ENCODE peak calls at places on chromosomes 16 and 17, in four cellular contexts. P is K562, L is HepG2, Q is SK-N-SH. T is an unnamed sample.

GRCh38 chr17:3911271-3912053 is 4.8 kb downstream of the P2RX1 start:
- DNase-seq in Q (no peak), P (no peak), L (no peak), T (no peak)

GRCh38 chr17:72390675-72391501 is 270.1 kb downstream of the SOX9 start:
- DNase-seq in Q (no peak), L (no peak), P (no peak), T (no peak)

GRCh38 chr17:416293-417206 is 63.9 kb upstream of the RPH3AL start:
- DNase-seq in Q (no peak), P (no peak), L (no peak), T (no peak)

GRCh38 chr17:64449545-64449944 is 630 bp downstream of the MILR1 start:
- DNase-seq in Q (no peak), L (no peak), P (no peak), T (no peak)

GRCh38 chr17:77581480-77581879 is 377.0 kb upstream of the TNRC6C start:
- DNase-seq in Q (no peak), L (no peak), P (no peak), T (no peak)

GRCh38 chr17:8069587-8069860 is 18.0 kb downstream of the ALOX12B start:
- DNase-seq in L (no peak), P (no peak), Q (no peak), T (no peak)

GRCh38 chr17:19354123-19354522 is 8.4 kb downstream of the B9D1 start:
- DNase-seq in Q (no peak), P (no peak), L (no peak), T (no peak)

GRCh38 chr16:69204106-69204655 is 17.2 kb downstream of the SNTB2 start:
- DNase-seq in L (no peak), Q (no peak), P (no peak), T (no peak)

GRCh38 chr16:2776500-2777139 is 460 bp downstream of the ELOB start:
- DNase-seq in P (peak), Q (no peak), L (no peak), T (peak)

GRCh38 chr17:58324409-58325288 is 3.9 kb downstream of the TSPOAP1 start:
- DNase-seq in Q (peak), L (no peak), P (no peak), T (peak)

GRCh38 chr16:70410736-70411135 is 28.2 kb downstream of the ST3GAL2 start:
- DNase-seq in L (no peak), Q (no peak), P (no peak), T (no peak)

GRCh38 chr17:8226536-8227237 is 16.3 kb upstream of the AURKB start:
- DNase-seq in L (no peak), Q (peak), P (peak), T (peak)

GRCh38 chr16:35208001-35208935 is 1748.9 kb downstream of the TP53TG3F start:
- DNase-seq in Q (peak), P (no peak), L (no peak), T (no peak)

GRCh38 chr17:63378411-63379076 is 67.6 kb downstream of the CYB561 start:
- DNase-seq in P (no peak), L (no peak), Q (peak), T (no peak)

GRCh38 chr17:75487351-75488070 is 27.8 kb downstream of the CASKIN2 start:
- DNase-seq in Q (no peak), L (no peak), P (peak), T (no peak)

GRCh38 chr16:23949630-23950290 is 114.0 kb downstream of the PRKCB start:
- DNase-seq in L (no peak), Q (no peak), P (no peak), T (no peak)

GRCh38 chr16:57185945-57186629 is at the start of the genes PSME3IP1 and RSPRY1:
- DNase-seq in L (peak), Q (peak), P (peak), T (peak)

GRCh38 chr16:17368511-17368910 is 102.2 kb downstream of the XYLT1 start:
- DNase-seq in P (no peak), L (no peak), Q (no peak), T (no peak)

GRCh38 chr17:77572851-77573250 is 385.7 kb upstream of the TNRC6C start:
- DNase-seq in Q (no peak), P (no peak), L (no peak), T (no peak)

GRCh38 chr16:88681709-88682451 is 4.4 kb downstream of the SNAI3 start:
- DNase-seq in Q (peak), P (no peak), L (no peak), T (no peak)
- TF ChIP-seq FOXJ3 in Q (no peak), P (no peak), L (no peak), T (no peak)

GRCh38 chr17:9839433-9839832 is 13.7 kb downstream of the GLP2R start:
- DNase-seq in P (no peak), Q (no peak), L (no peak), T (peak)

GRCh38 chr17:9844153-9844552 is 18.4 kb downstream of the GLP2R start:
- DNase-seq in L (no peak), P (no peak), Q (no peak), T (no peak)

GRCh38 chr17:9845306-9845705 is 19.6 kb downstream of the GLP2R start:
- DNase-seq in Q (no peak), P (no peak), L (no peak), T (no peak)

GRCh38 chr17:9842057-9842758 is 16.5 kb downstream of the GLP2R start:
- DNase-seq in L (peak), Q (no peak), P (no peak), T (no peak)

DNA sequence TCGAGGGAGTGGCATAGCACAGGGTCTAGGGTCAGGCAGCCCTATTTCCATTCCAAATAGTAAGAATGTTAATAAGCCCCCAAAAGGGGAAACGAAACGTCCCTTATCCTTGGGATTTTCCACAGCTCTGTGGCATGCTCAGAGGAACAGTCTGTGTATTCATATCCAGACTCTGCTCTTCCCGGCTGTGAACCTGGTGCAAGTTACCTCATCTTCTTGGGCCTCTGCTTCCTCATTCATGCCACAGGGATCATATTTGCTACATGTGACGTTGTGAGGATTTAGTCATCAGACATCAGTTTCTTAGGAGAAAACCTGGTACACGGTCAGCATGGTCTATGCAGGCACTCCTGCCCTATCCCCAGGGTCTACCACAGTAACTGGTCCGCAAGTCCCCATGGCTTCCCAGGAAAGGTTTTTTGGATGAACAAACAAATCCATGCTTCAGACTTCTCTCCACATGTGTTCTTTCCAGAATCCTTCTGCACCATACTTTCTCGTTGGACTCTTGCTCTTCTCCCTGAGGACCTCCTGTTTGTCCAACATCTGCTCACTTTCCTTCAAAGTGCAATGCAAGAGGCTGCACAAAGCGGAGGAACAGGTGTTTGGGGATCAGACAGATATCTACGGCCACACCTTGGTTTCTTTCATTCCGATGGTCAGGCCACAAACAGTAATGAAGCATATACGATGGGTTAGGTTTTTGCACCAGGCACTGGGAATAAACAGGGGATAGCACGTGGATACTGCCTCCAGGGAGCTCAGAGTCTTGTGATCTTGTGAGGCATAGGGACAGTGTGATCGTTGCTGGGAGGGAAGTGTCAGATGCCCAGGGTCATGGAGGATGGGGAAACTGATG is 17.7 kb downstream of the GLP2R start:
- DNase-seq in P (no peak), L (no peak), Q (no peak), T (no peak)
- TF ChIP-seq FOXJ3 in P (no peak), L (no peak), Q (no peak), T (no peak)

GRCh38 chr16:67865318-67865717 is 7.5 kb upstream of the EDC4 start:
- DNase-seq in P (peak), Q (peak), L (peak), T (peak)
- TF ChIP-seq FOXJ3 in P (no peak), Q (no peak), L (no peak), T (no peak)

DNA sequence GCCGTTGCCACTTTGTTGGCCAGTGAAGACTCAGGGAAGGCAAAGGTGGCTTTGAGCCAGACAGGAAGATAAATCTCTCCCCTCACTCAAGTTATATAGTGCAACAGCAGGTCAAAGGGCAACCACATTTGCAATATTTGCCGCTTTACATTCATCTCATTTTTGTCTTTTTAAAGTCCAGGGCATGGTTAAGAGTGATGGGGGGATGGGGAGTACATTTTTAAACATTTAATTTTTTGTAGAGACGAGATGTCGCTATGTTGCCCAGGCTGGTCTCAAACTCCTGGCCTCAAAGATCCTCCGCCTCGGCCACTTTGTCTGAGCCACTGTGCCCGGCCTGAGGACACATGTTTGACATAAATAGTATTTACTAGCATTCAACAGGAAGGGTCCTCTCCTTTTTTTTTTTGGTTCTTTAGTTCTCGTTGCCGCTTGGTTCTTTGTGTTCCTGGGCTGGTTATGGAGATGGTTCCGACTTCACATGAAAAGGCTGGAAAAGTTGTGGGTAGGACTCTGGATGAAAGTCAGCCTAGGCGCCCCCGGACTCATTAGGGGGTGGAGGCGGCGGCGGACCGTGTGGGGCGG is 95.7 kb downstream of the RAB11FIP4 start:
- DNase-seq in P (no peak), L (peak), Q (no peak), T (no peak)
- TF ChIP-seq FOXJ3 in P (no peak), L (no peak), Q (no peak), T (no peak)

DNA sequence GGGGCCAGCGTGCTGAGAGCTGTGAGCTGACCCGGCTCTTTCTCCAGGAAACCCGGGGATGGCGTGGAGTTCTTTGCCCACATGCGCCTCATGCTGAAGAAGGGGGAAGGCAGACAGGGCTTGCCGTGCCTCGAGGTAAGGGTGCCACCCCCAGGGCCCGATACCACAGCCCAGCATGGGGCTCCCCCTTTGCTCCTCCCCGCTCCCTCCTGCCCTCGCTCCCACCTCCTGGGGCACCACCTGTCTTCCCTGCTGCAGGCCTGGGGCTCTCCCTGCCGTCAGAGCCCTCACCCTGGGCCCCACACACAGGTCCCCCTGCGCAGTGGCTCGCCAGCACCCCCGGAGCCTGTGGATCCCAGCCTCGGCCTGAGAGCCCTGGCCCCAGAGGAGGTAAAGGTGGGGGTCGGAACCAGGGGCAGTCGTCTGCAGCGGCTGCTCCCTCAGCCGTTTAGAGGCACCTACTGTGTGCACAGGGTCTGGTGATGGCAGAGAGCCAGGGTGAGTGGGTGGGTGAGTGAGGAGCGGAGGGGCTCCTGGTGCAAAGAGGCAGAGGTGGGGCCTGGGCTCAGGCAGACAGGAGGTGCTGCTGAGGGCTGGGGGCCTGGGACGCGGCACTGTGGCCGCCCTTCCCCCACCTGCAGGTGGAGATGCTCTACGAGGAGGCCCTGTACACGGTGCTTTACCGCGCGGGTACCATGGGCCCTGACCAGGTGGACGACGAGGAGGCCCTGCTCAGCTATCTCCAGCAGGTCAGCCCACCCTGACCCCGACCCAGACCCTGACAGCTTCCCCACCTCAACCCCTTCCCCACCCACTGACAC is 5.6 kb downstream of the BAIAP3 start:
- DNase-seq in P (no peak), Q (no peak), L (no peak), T (no peak)
- TF ChIP-seq FOXJ3 in P (no peak), Q (no peak), L (no peak), T (no peak)

T was measured in WTC11.